ENCODE peak calls at places on chromosomes 5 and 9, in six cellular contexts. X is T47D, S is ELR, A is posterior cingulate gyrus, E is HepG2, O is A549. T is an unnamed sample.

GRCh38 chr9:88706193-88707112 is 171.5 kb downstream of the NXNL2 start:
- DNase-seq in X (no peak), S (no peak), A (no peak), E (peak), O (no peak), T (no peak)

GRCh38 chr9:111483419-111483861 is 743 bp downstream of the ECPAS start:
- DNase-seq in X (no peak), S (peak), A (peak), E (peak), O (no peak), T (no peak)

GRCh38 chr9:107019216-107019615 is 156.2 kb downstream of the ZNF462 start:
- DNase-seq in X (no peak), S (peak), A (no peak), E (no peak), O (no peak), T (no peak)

GRCh38 chr9:71944754-71945409 is 33.4 kb downstream of the C9orf85 start:
- DNase-seq in X (peak), S (peak), A (no peak), E (peak), O (no peak), T (no peak)

GRCh38 chr5:13745508-13745907 is 199.0 kb downstream of the DNAH5 start:
- DNase-seq in X (no peak), S (peak), A (no peak), E (peak), O (peak), T (no peak)

GRCh38 chr9:69028754-69029153 is 6.8 kb upstream of the FXN start:
- DNase-seq in X (no peak), S (no peak), A (no peak), E (no peak), O (no peak), T (no peak)

GRCh38 chr5:34503379-34504346 is 152.5 kb upstream of the RAI14 start:
- DNase-seq in X (peak), S (no peak), A (no peak), E (no peak), O (no peak), T (no peak)

GRCh38 chr5:23303433-23303832 is 204.0 kb upstream of the PRDM9 start:
- DNase-seq in X (peak), S (no peak), A (no peak), E (no peak), O (peak), T (no peak)

GRCh38 chr5:33745101-33745770 is 146.6 kb downstream of the ADAMTS12 start:
- DNase-seq in X (no peak), S (no peak), A (no peak), E (no peak), O (no peak), T (no peak)

GRCh38 chr9:126299706-126300276 is 26.8 kb upstream of the MVB12B start:
- DNase-seq in X (no peak), S (no peak), A (no peak), E (peak), O (no peak), T (no peak)

GRCh38 chr5:76114192-76114795 is 31.1 kb downstream of the SV2C start:
- DNase-seq in X (no peak), S (no peak), A (no peak), E (no peak), O (no peak), T (no peak)

GRCh38 chr5:177511181-177511580 is 1.6 kb upstream of the DOK3 start:
- DNase-seq in X (no peak), S (no peak), A (no peak), E (no peak), O (no peak), T (peak)

GRCh38 chr5:56910123-56910951 is 941 bp downstream of the SETD9 start:
- DNase-seq in X (no peak), S (peak), A (peak), E (peak), O (no peak), T (peak)

GRCh38 chr5:135551593-135552447 is 16.1 kb upstream of the NEUROG1 start:
- DNase-seq in X (peak), S (peak), A (peak), E (peak), O (peak), T (no peak)

GRCh38 chr5:73497537-73498056 is 645 bp upstream of the BTF3 start:
- DNase-seq in X (no peak), S (no peak), A (no peak), E (no peak), O (no peak), T (no peak)

GRCh38 chr5:79464278-79464677 is 49.7 kb downstream of the HOMER1 start:
- DNase-seq in X (no peak), S (no peak), A (no peak), E (no peak), O (no peak), T (no peak)

GRCh38 chr5:34656700-34657549 is 797 bp downstream of the RAI14 start:
- DNase-seq in X (peak), S (peak), A (no peak), E (no peak), O (no peak), T (no peak)

GRCh38 chr5:79107020-79107796 is 4.4 kb upstream of the BHMT start:
- DNase-seq in X (no peak), S (peak), A (no peak), E (no peak), O (no peak), T (no peak)

GRCh38 chr5:139954022-139954421 is 89.1 kb downstream of the NRG2 start:
- DNase-seq in X (no peak), S (no peak), A (no peak), E (no peak), O (no peak), T (no peak)

GRCh38 chr9:136095028-136095494 is at the start of gene NACC2:
- DNase-seq in X (peak), S (peak), A (peak), E (no peak), O (peak), T (peak)

GRCh38 chr9:112169368-112169767 is 5.7 kb downstream of the SUSD1 start:
- DNase-seq in X (no peak), S (no peak), A (no peak), E (no peak), O (no peak), T (no peak)

GRCh38 chr9:13787234-13787833 is 507.8 kb upstream of the MPDZ start:
- DNase-seq in X (no peak), S (no peak), A (peak), E (no peak), O (no peak), T (no peak)

GRCh38 chr5:134162592-134162991 is 14.2 kb downstream of the SKP1 start:
- DNase-seq in X (no peak), S (no peak), A (no peak), E (no peak), O (no peak), T (no peak)

GRCh38 chr5:157827429-157827828 is 31.5 kb downstream of the CLINT1 start:
- DNase-seq in X (no peak), S (no peak), A (no peak), E (no peak), O (no peak), T (no peak)

GRCh38 chr5:55467862-55468551 is 66.8 kb downstream of the PLPP1 start:
- DNase-seq in X (no peak), S (no peak), A (no peak), E (no peak), O (no peak), T (no peak)

GRCh38 chr9:76873056-76873792 is 32.7 kb downstream of the PRUNE2 start:
- DNase-seq in X (no peak), S (peak), A (peak), E (no peak), O (no peak), T (no peak)

GRCh38 chr9:19431361-19432171 is 22.8 kb downstream of the ACER2 start:
- DNase-seq in X (no peak), S (no peak), A (no peak), E (no peak), O (no peak), T (no peak)

GRCh38 chr5:7850533-7851239 is at the start of gene CFAP90:
- DNase-seq in X (peak), S (peak), A (peak), E (peak), O (peak), T (peak)

GRCh38 chr5:67166460-67166871 is 30.1 kb downstream of the CD180 start:
- DNase-seq in X (no peak), S (no peak), A (no peak), E (no peak), O (no peak), T (peak)

GRCh38 chr5:35198681-35199080 is 31.6 kb downstream of the PRLR start:
- DNase-seq in X (no peak), S (peak), A (no peak), E (no peak), O (no peak), T (no peak)

GRCh38 chr9:127931092-127931881 is 710 bp upstream of the PIP5KL1 start:
- DNase-seq in X (peak), S (peak), A (no peak), E (peak), O (peak), T (no peak)